ENCODE peak calls at places on chromosomes 4 and X, in five cellular contexts. K is keratinocyte, V is left colon, H is AG10803, F is lung. O is an unnamed sample.

GRCh38 chr4:110631582-110632505 is 9.0 kb upstream of the PITX2 start:
- DNase-seq in K (no peak), V (peak; percentile 64), H (peak; percentile 70), F (peak; percentile 71), O (peak; percentile 80)

GRCh38 chr4:183599690-183600089 is 59.3 kb downstream of the RWDD4 start:
- DNase-seq in K (no peak), V (no peak), H (no peak), F (no peak), O (peak; percentile 3)

GRCh38 chr4:76611164-76611563 is 176.1 kb downstream of the SHROOM3 start:
- DNase-seq in K (no peak), V (no peak), H (peak; percentile 69), F (no peak), O (no peak)

GRCh38 chrX:97529801-97530200 is 646.1 kb downstream of the RPA4 start:
- DNase-seq in K (no peak), V (no peak), H (no peak), F (no peak), O (no peak)

GRCh38 chr4:145285928-145286327 is 105.5 kb upstream of the OTUD4 start:
- DNase-seq in K (peak; percentile 32), V (no peak), H (peak; percentile 32), F (no peak), O (peak; percentile 10)

GRCh38 chr4:121980643-121981042 is 28.8 kb upstream of the TRPC3 start:
- DNase-seq in K (no peak), V (no peak), H (peak; percentile 80), F (no peak), O (no peak)

GRCh38 chr4:83639849-83640493 is 104.1 kb downstream of the GPAT3 start:
- DNase-seq in K (peak; percentile 30), V (no peak), H (peak; percentile 77), F (peak; percentile 65), O (peak; percentile 68)

GRCh38 chr4:85681194-85681803 is 206.3 kb downstream of the ARHGAP24 start:
- DNase-seq in K (no peak), V (peak; percentile 36), H (peak; percentile 99), F (peak; percentile 38), O (peak; percentile 91)

GRCh38 chrX:109629310-109629709 is 4.3 kb upstream of the KCNE5 start:
- DNase-seq in K (no peak), V (no peak), H (no peak), F (no peak), O (no peak)

GRCh38 chr4:75909331-75909844 is 7.1 kb upstream of the PPEF2 start:
- DNase-seq in K (no peak), V (no peak), H (no peak), F (no peak), O (no peak)

GRCh38 chr4:38782452-38783108 is at the start of gene TLR10:
- DNase-seq in K (no peak), V (no peak), H (peak; percentile 40), F (peak; percentile 50), O (no peak)

GRCh38 chr4:24471623-24472510 is 112.5 kb downstream of the DHX15 start:
- DNase-seq in K (no peak), V (no peak), H (peak; percentile 6), F (no peak), O (no peak)

GRCh38 chr4:5701971-5702370 is 6.4 kb downstream of the EVC2 start:
- DNase-seq in K (no peak), V (no peak), H (no peak), F (no peak), O (no peak)

GRCh38 chr4:10417720-10418119 is 39.5 kb downstream of the ZNF518B start:
- DNase-seq in K (no peak), V (no peak), H (peak; percentile 52), F (no peak), O (no peak)

GRCh38 chr4:83110222-83110945 is 4.1 kb downstream of the PLAC8 start:
- DNase-seq in K (no peak), V (peak; percentile 92), H (peak; percentile 81), F (peak; percentile 86), O (peak; percentile 70)

GRCh38 chr4:176451441-176451840 is 131.7 kb downstream of the SPCS3 start:
- DNase-seq in K (no peak), V (no peak), H (no peak), F (no peak), O (no peak)

GRCh38 chrX:121169099-121170035 is 122.0 kb downstream of the GLUD2 start:
- DNase-seq in K (no peak), V (no peak), H (no peak), F (no peak), O (no peak)

GRCh38 chr4:138522366-138522765 is 280.2 kb upstream of the SLC7A11 start:
- DNase-seq in K (no peak), V (no peak), H (peak; percentile 24), F (no peak), O (peak; percentile 39)

GRCh38 chr4:41213563-41214157 is 682 bp downstream of the APBB2 start:
- DNase-seq in K (no peak), V (no peak), H (no peak), F (no peak), O (no peak)

GRCh38 chr4:99324978-99325377 is 3.8 kb upstream of the ADH1B start:
- DNase-seq in K (no peak), V (peak; percentile 71), H (peak; percentile 98), F (peak; percentile 56), O (peak; percentile 4)

GRCh38 chrX:136542281-136542680 is 10.3 kb downstream of the VGLL1 start:
- DNase-seq in K (no peak), V (no peak), H (no peak), F (no peak), O (no peak)

GRCh38 chr4:93684571-93684970 is 144.0 kb upstream of the ATOH1 start:
- DNase-seq in K (no peak), V (no peak), H (no peak), F (no peak), O (no peak)

GRCh38 chrX:147917700-147918694 is 6.3 kb downstream of the FMR1 start:
- DNase-seq in K (no peak), V (no peak), H (peak; percentile 24), F (no peak), O (peak; percentile 21)

GRCh38 chr4:113559947-113560346 is 201.6 kb downstream of the CAMK2D start:
- DNase-seq in K (no peak), V (no peak), H (no peak), F (no peak), O (no peak)

GRCh38 chrX:69014200-69014599 is 151.1 kb downstream of the PJA1 start:
- DNase-seq in K (no peak), V (no peak), H (peak; percentile 71), F (peak; percentile 19), O (no peak)

GRCh38 chr4:185305979-185306442 is 89.7 kb downstream of the LRP2BP start:
- DNase-seq in K (peak; percentile 86), V (no peak), H (peak; percentile 95), F (no peak), O (peak; percentile 99)

GRCh38 chrX:1599791-1600405 is 8.5 kb downstream of the AKAP17A start:
- DNase-seq in K (no peak), V (no peak), H (no peak), F (no peak), O (no peak)

GRCh38 chrX:124736553-124737240 is 390.3 kb downstream of the SH2D1A start:
- DNase-seq in K (no peak), V (no peak), H (no peak), F (no peak), O (no peak)

GRCh38 chr4:56062527-56062926 is 113.8 kb downstream of the CEP135 start:
- DNase-seq in K (no peak), V (no peak), H (no peak), F (no peak), O (no peak)

GRCh38 chr4:158729716-158730559 is 6.7 kb upstream of the PPID start:
- DNase-seq in K (no peak), V (peak; percentile 36), H (peak; percentile 68), F (peak; percentile 58), O (peak; percentile 68)

GRCh38 chr4:52102587-52102986 is 51.5 kb downstream of the SPATA18 start:
- DNase-seq in K (peak; percentile 30), V (no peak), H (no peak), F (no peak), O (peak; percentile 26)

GRCh38 chr4:174156239-174156826 is 127.1 kb downstream of the FBXO8 start:
- DNase-seq in K (no peak), V (no peak), H (peak; percentile 48), F (no peak), O (peak; percentile 24)

GRCh38 chr4:186948361-186949291 is 225.0 kb upstream of the FAT1 start:
- DNase-seq in K (no peak), V (no peak), H (peak; percentile 45), F (no peak), O (peak; percentile 67)

GRCh38 chr4:12319765-12320164 is 891.1 kb upstream of the HS3ST1 start:
- DNase-seq in K (no peak), V (no peak), H (no peak), F (no peak), O (no peak)

GRCh38 chrX:129701624-129702069 is 37.1 kb upstream of the XPNPEP2 start:
- DNase-seq in K (no peak), V (peak; percentile 32), H (peak; percentile 80), F (no peak), O (no peak)

O was measured in HFFc6.